ENCODE peak calls at places on chromosomes 13 and 19, in four cellular contexts. F, A, N and E are unnamed samples.

GRCh38 chr13:101455863-101456262 is 3.4 kb downstream of the ITGBL1 start:
- DNase-seq in F (no peak), A (peak), N (no peak), E (no peak)

GRCh38 chr19:44684892-44685847 is 13.8 kb upstream of the CEACAM16 start:
- DNase-seq in F (peak), A (peak), N (no peak), E (no peak)

GRCh38 chr13:41900918-41901317 is 60.0 kb downstream of the VWA8 start:
- DNase-seq in F (no peak), A (no peak), N (no peak), E (no peak)

GRCh38 chr13:97344250-97345175 is 89.5 kb upstream of the RAP2A start:
- DNase-seq in F (peak), A (no peak), N (peak), E (peak)

GRCh38 chr13:25267715-25268114 is 19.6 kb downstream of the MTMR6 start:
- DNase-seq in F (no peak), A (no peak), N (no peak), E (no peak)

GRCh38 chr19:56880592-56881190 is 40.2 kb upstream of the PEG3 start:
- DNase-seq in F (no peak), A (no peak), N (no peak), E (no peak)

GRCh38 chr13:35712907-35713685 is 236.6 kb upstream of the MAB21L1 start:
- DNase-seq in F (no peak), A (peak), N (no peak), E (no peak)

GRCh38 chr19:42311612-42312160 is 1.4 kb upstream of the TMEM145 start:
- DNase-seq in F (no peak), A (no peak), N (peak), E (no peak)

GRCh38 chr19:38276942-38277517 is 12.7 kb downstream of the SPINT2 start:
- DNase-seq in F (no peak), A (no peak), N (no peak), E (no peak)

GRCh38 chr13:113654175-113654560 is 3.8 kb downstream of the ATP4B start:
- DNase-seq in F (no peak), A (no peak), N (no peak), E (no peak)

GRCh38 chr13:44710576-44710975 is 134.4 kb upstream of the TSC22D1 start:
- DNase-seq in F (no peak), A (peak), N (no peak), E (no peak)

GRCh38 chr13:73090116-73090811 is 31.5 kb downstream of the KLF5 start:
- DNase-seq in F (no peak), A (peak), N (peak), E (no peak)

GRCh38 chr19:4140237-4140711 is 13.2 kb upstream of the CREB3L3 start:
- DNase-seq in F (no peak), A (no peak), N (peak), E (no peak)

GRCh38 chr13:63501702-63502101 is 2086.1 kb upstream of the PCDH20 start:
- DNase-seq in F (no peak), A (no peak), N (no peak), E (no peak)

GRCh38 chr13:23349127-23349897 is 84.2 kb downstream of the SACS start:
- DNase-seq in F (no peak), A (peak), N (no peak), E (no peak)

GRCh38 chr13:105925496-105925895 is 610.0 kb downstream of the EFNB2 start:
- DNase-seq in F (no peak), A (no peak), N (no peak), E (no peak)

GRCh38 chr19:51692065-51692915 is 840 bp upstream of the SPACA6 start:
- DNase-seq in F (no peak), A (no peak), N (no peak), E (no peak)

GRCh38 chr19:41373993-41374392 is 2.3 kb upstream of the TMEM91 start:
- DNase-seq in F (peak), A (peak), N (no peak), E (peak)

GRCh38 chr13:52393572-52394357 is 12.2 kb downstream of the THSD1 start:
- DNase-seq in F (no peak), A (no peak), N (no peak), E (no peak)

GRCh38 chr13:110379905-110380341 is 72.8 kb downstream of the COL4A2 start:
- DNase-seq in F (no peak), A (no peak), N (no peak), E (no peak)

GRCh38 chr13:35810286-35810685 is 320.9 kb downstream of the DCLK1 start:
- DNase-seq in F (no peak), A (no peak), N (no peak), E (no peak)

GRCh38 chr19:53868091-53868891 is 608 bp downstream of the MYADM start:
- DNase-seq in F (peak), A (no peak), N (no peak), E (peak)

GRCh38 chr19:33456076-33456844 is 65.3 kb downstream of the PEPD start:
- DNase-seq in F (no peak), A (no peak), N (no peak), E (peak)

GRCh38 chr13:29581666-29582065 is 13.8 kb downstream of the SLC7A1 start:
- DNase-seq in F (no peak), A (no peak), N (no peak), E (no peak)

GRCh38 chr19:12133069-12133468 is 7.1 kb downstream of the ZNF20 start:
- DNase-seq in F (no peak), A (no peak), N (no peak), E (no peak)

GRCh38 chr13:100044936-100045335 is 44.0 kb upstream of the PCCA start:
- DNase-seq in F (no peak), A (no peak), N (no peak), E (no peak)

GRCh38 chr13:33483471-33483870 is 197.9 kb upstream of the STARD13 start:
- DNase-seq in F (no peak), A (no peak), N (no peak), E (no peak)

GRCh38 chr13:44004881-44005280 is 125.2 kb downstream of the LACC1 start:
- DNase-seq in F (no peak), A (no peak), N (no peak), E (no peak)

GRCh38 chr13:71249031-71249430 is 618.0 kb downstream of the DACH1 start:
- DNase-seq in F (no peak), A (no peak), N (no peak), E (no peak)

GRCh38 chr19:39351537-39352037 is 9.4 kb downstream of the SAMD4B start:
- DNase-seq in F (no peak), A (no peak), N (no peak), E (peak)

GRCh38 chr19:6890938-6891337 is 3.6 kb downstream of the ADGRE1 start:
- DNase-seq in F (no peak), A (no peak), N (no peak), E (no peak)

GRCh38 chr13:34883381-34883780 is 58.7 kb upstream of the NBEA start:
- DNase-seq in F (no peak), A (no peak), N (no peak), E (no peak)

GRCh38 chr19:35404879-35405622 is 34.2 kb downstream of the GPR42 start:
- DNase-seq in F (peak), A (peak), N (no peak), E (no peak)

GRCh38 chr13:40993119-40993518 is 26.0 kb downstream of the ELF1 start:
- DNase-seq in F (no peak), A (no peak), N (no peak), E (no peak)

GRCh38 chr19:31438401-31439269 is 89.4 kb upstream of the TSHZ3 start:
- DNase-seq in F (no peak), A (no peak), N (no peak), E (no peak)

GRCh38 chr13:114107686-114108081 is 24.7 kb downstream of the RASA3 start:
- DNase-seq in F (peak), A (no peak), N (no peak), E (peak)